ENCODE peak calls at places on chromosomes 6 and 20, in six cellular contexts. One of them, this sample, is unnamed.

GRCh38 chr6:109347779-109348178 is 34.5 kb downstream of the CD164 start:
- DNase-seq in K562: no peak
- DNase-seq in HepG2: peak; percentile 7
- DNase-seq in sigmoid colon: no peak
- DNase-seq in SK-N-SH: peak; percentile 49
- DNase-seq in stomach: no peak
- DNase-seq in this sample: peak; percentile 74

GRCh38 chr6:161242779-161243693 is 30.8 kb downstream of the AGPAT4 start:
- DNase-seq in K562: no peak
- DNase-seq in HepG2: no peak
- DNase-seq in sigmoid colon: peak; percentile 60
- DNase-seq in SK-N-SH: no peak
- DNase-seq in stomach: no peak
- DNase-seq in this sample: no peak

GRCh38 chr6:21064716-21065340 is 528.7 kb upstream of the SOX4 start:
- DNase-seq in K562: no peak
- DNase-seq in HepG2: no peak
- DNase-seq in sigmoid colon: no peak
- DNase-seq in SK-N-SH: no peak
- DNase-seq in stomach: no peak
- DNase-seq in this sample: no peak

GRCh38 chr6:82283771-82284420 is 36.4 kb upstream of the IBTK start:
- DNase-seq in K562: no peak
- DNase-seq in HepG2: no peak
- DNase-seq in sigmoid colon: no peak
- DNase-seq in SK-N-SH: no peak
- DNase-seq in stomach: no peak
- DNase-seq in this sample: no peak

GRCh38 chr20:48373555-48373934 is 454.3 kb downstream of the PREX1 start:
- DNase-seq in K562: no peak
- DNase-seq in HepG2: no peak
- DNase-seq in sigmoid colon: no peak
- DNase-seq in SK-N-SH: no peak
- DNase-seq in stomach: no peak
- DNase-seq in this sample: no peak

GRCh38 chr6:133436652-133437051 is 195.5 kb downstream of the EYA4 start:
- DNase-seq in K562: no peak
- DNase-seq in HepG2: no peak
- DNase-seq in sigmoid colon: no peak
- DNase-seq in SK-N-SH: no peak
- DNase-seq in stomach: no peak
- DNase-seq in this sample: no peak

GRCh38 chr6:34934516-34934915 is 45.5 kb downstream of the ANKS1A start:
- DNase-seq in K562: no peak
- DNase-seq in HepG2: no peak
- DNase-seq in sigmoid colon: peak; percentile 95
- DNase-seq in SK-N-SH: no peak
- DNase-seq in stomach: peak; percentile 94
- DNase-seq in this sample: peak; percentile 58

GRCh38 chr6:121437861-121438651 is 2.6 kb downstream of the GJA1 start:
- DNase-seq in K562: no peak
- DNase-seq in HepG2: no peak
- DNase-seq in sigmoid colon: no peak
- DNase-seq in SK-N-SH: no peak
- DNase-seq in stomach: no peak
- DNase-seq in this sample: no peak

GRCh38 chr6:77669913-77670312 is 17.1 kb downstream of the MEI4 start:
- DNase-seq in K562: no peak
- DNase-seq in HepG2: no peak
- DNase-seq in sigmoid colon: no peak
- DNase-seq in SK-N-SH: no peak
- DNase-seq in stomach: no peak
- DNase-seq in this sample: no peak
- TF ChIP-seq EP300 in K562: no peak
- TF ChIP-seq EP300 in HepG2: no peak
- TF ChIP-seq EP300 in sigmoid colon: no peak
- TF ChIP-seq EP300 in SK-N-SH: no peak
- TF ChIP-seq EP300 in stomach: no peak
- TF ChIP-seq EP300 in this sample: no peak

GRCh38 chr20:23606652-23607049 is 934 bp upstream of the CST9 start:
- DNase-seq in K562: peak; percentile 68
- DNase-seq in HepG2: peak; percentile 77
- DNase-seq in sigmoid colon: peak; percentile 89
- DNase-seq in SK-N-SH: peak; percentile 81
- DNase-seq in stomach: peak; percentile 78
- DNase-seq in this sample: peak; percentile 78
- TF ChIP-seq POLR2AphosphoS5 in K562: no peak
- TF ChIP-seq POLR2AphosphoS5 in HepG2: no peak
- TF ChIP-seq POLR2AphosphoS5 in sigmoid colon: peak; percentile 21
- TF ChIP-seq POLR2AphosphoS5 in SK-N-SH: no peak
- TF ChIP-seq POLR2AphosphoS5 in stomach: no peak
- TF ChIP-seq POLR2AphosphoS5 in this sample: no peak

GRCh38 chr6:75243333-75244062 is at the start of gene COX7A2:
- DNase-seq in K562: peak; percentile 78
- DNase-seq in HepG2: peak; percentile 96
- DNase-seq in sigmoid colon: peak; percentile 96
- DNase-seq in SK-N-SH: peak; percentile 76
- DNase-seq in stomach: peak; percentile 91
- DNase-seq in this sample: peak; percentile 91
- TF ChIP-seq EP300 in K562: peak; percentile 60
- TF ChIP-seq EP300 in HepG2: peak; percentile 40
- TF ChIP-seq EP300 in sigmoid colon: peak; percentile 63
- TF ChIP-seq EP300 in SK-N-SH: no peak
- TF ChIP-seq EP300 in stomach: no peak
- TF ChIP-seq EP300 in this sample: no peak

DNA sequence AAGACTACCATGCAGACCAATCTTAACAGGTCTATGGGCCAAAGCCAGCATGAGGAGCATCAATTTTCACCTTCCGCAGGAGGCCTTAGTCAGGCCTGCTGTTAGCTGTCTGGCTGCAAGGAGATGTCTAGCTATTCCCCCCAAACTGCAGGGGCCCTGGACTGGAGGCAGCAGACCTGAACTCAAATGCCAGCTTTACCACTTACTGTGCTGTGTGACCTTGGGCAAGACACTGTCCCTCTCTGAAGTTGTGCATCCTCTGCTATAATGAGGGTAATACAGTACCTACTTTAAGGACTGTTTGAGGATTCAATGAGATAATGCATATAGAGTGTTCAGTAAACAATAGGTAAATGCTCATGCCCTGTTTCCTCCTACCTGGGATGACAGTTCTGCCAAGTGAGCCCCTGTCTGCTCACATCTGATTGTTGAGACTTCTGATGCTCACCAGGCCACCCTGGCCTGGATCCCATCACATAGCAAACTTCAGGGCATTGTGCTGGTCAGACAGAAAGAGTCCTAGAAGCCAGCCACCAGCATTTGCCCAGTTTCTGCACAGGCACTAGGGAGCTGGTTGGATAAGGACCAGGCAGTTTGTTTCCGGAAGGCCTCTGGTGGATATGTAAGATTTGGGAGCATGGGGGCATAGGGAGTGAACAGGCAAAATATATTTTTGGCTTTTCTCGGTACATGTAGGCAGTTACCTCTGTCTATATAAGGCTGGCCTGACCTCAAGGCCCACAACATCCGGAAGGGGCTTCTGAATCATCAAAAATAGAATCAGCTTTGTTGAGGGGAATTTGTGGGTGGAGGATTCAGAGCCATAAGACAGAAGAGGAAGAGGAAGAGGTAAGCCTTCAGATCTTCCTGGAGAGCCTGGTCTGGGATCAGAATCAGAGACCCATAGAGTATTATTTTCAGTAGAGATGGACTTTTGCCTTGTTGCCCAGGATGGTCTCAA is 2.3 kb upstream of the OCSTAMP start:
- DNase-seq in K562: no peak
- DNase-seq in HepG2: no peak
- DNase-seq in sigmoid colon: no peak
- DNase-seq in SK-N-SH: no peak
- DNase-seq in stomach: no peak
- DNase-seq in this sample: no peak
- TF ChIP-seq POLR2AphosphoS5 in K562: no peak
- TF ChIP-seq POLR2AphosphoS5 in HepG2: no peak
- TF ChIP-seq POLR2AphosphoS5 in sigmoid colon: no peak
- TF ChIP-seq POLR2AphosphoS5 in SK-N-SH: no peak
- TF ChIP-seq POLR2AphosphoS5 in stomach: no peak
- TF ChIP-seq POLR2AphosphoS5 in this sample: no peak

DNA sequence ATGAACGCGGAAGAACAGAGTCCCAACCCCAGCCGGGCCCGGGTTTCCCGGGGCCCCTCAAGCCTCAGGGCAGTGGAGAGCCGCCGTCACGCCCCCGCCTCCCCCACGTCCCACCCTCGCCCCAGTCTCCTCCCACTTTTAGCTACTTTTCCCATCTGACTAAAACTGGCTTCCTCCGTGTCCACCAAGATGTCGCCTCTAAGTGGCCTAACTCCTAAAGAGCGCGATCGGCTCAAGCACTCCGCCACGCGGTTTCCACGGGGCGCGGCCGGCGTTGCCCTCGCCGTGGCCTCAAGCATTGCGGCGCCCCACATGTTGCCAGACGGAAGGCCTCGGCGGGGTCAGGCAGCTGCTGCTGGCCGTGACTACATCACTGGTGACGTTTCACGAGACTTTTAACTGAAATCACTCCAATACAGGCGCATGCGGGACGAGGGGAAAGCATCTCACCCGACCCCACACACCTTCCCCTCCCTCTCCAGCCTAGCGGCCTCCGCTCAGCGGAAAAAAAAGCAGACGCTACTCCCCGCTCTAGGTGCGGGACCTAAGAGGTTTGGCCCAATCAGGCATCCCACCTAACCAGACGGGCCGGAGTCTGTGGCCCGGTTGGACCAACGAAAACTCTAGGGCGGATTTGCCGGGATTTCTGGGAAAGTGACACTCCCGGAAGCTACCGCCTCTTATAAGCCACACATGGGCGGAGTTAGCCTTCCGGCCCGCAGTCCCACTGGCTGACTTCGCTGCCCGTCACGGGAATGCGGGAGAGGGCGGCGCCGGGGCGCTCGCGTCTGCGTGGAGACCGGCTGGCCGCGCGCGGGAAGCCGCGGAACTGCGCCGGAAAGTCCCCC is at the start of gene NXT1:
- DNase-seq in K562: peak; percentile 79
- DNase-seq in HepG2: peak; percentile 100
- DNase-seq in sigmoid colon: peak; percentile 99
- DNase-seq in SK-N-SH: peak; percentile 92
- DNase-seq in stomach: peak; percentile 98
- DNase-seq in this sample: peak; percentile 98
- TF ChIP-seq EP300 in K562: no peak
- TF ChIP-seq EP300 in HepG2: no peak
- TF ChIP-seq EP300 in sigmoid colon: peak; percentile 9
- TF ChIP-seq EP300 in SK-N-SH: no peak
- TF ChIP-seq EP300 in stomach: peak; percentile 15
- TF ChIP-seq EP300 in this sample: no peak

GRCh38 chr6:151349651-151350270 is 41.6 kb downstream of the ZBTB2 start:
- DNase-seq in K562: no peak
- DNase-seq in HepG2: no peak
- DNase-seq in sigmoid colon: no peak
- DNase-seq in SK-N-SH: no peak
- DNase-seq in stomach: no peak
- DNase-seq in this sample: no peak
- TF ChIP-seq POLR2AphosphoS5 in K562: no peak
- TF ChIP-seq POLR2AphosphoS5 in HepG2: no peak
- TF ChIP-seq POLR2AphosphoS5 in sigmoid colon: no peak
- TF ChIP-seq POLR2AphosphoS5 in SK-N-SH: no peak
- TF ChIP-seq POLR2AphosphoS5 in stomach: no peak
- TF ChIP-seq POLR2AphosphoS5 in this sample: no peak

GRCh38 chr20:38985603-38986170 is 23.5 kb downstream of the DHX35 start:
- DNase-seq in K562: no peak
- DNase-seq in HepG2: peak; percentile 73
- DNase-seq in sigmoid colon: no peak
- DNase-seq in SK-N-SH: no peak
- DNase-seq in stomach: no peak
- DNase-seq in this sample: no peak
- TF ChIP-seq EP300 in K562: no peak
- TF ChIP-seq EP300 in HepG2: no peak
- TF ChIP-seq EP300 in sigmoid colon: peak; percentile 63
- TF ChIP-seq EP300 in SK-N-SH: peak; percentile 64
- TF ChIP-seq EP300 in stomach: peak; percentile 15
- TF ChIP-seq EP300 in this sample: no peak

This sample was measured in transverse colon.